ENCODE peak calls at places on chromosomes 12 and 14, in four cellular contexts. R, U, B and S are unnamed samples.

GRCh38 chr12:46459881-46460545 is 87.4 kb upstream of the SLC38A2 start:
- DNase-seq in U (no peak), B (no peak), R (no peak), S (no peak)

GRCh38 chr12:105466231-105466900 is 135.9 kb downstream of the C12orf75 start:
- DNase-seq in B (no peak), R (no peak), U (no peak), S (no peak)

GRCh38 chr12:3747976-3748619 is 4.8 kb downstream of the CRACR2A start:
- DNase-seq in B (no peak), R (peak; percentile 17), U (no peak), S (no peak)

GRCh38 chr12:71503579-71504470 is 64.2 kb downstream of the LGR5 start:
- DNase-seq in U (no peak), B (no peak), R (no peak), S (no peak)

GRCh38 chr14:93269341-93270068 is 62.4 kb downstream of the UBR7 start:
- DNase-seq in B (no peak), U (no peak), R (no peak), S (peak; percentile 24)

GRCh38 chr12:116598341-116599284 is 39.4 kb downstream of the MAP1LC3B2 start:
- DNase-seq in R (no peak), U (no peak), B (peak; percentile 73), S (no peak)

GRCh38 chr12:60535363-60535762 is 939.5 kb downstream of the SLC16A7 start:
- DNase-seq in U (no peak), B (no peak), R (no peak), S (no peak)

GRCh38 chr12:121793501-121793835 is at the start of gene RHOF:
- DNase-seq in R (no peak), U (no peak), B (peak; percentile 57), S (no peak)

GRCh38 chr12:69534389-69534822 is 50.9 kb upstream of the CCT2 start:
- DNase-seq in U (peak; percentile 51), B (no peak), R (no peak), S (peak; percentile 6)

GRCh38 chr12:52600941-52601481 is at the start of gene KRT72:
- DNase-seq in R (peak; percentile 47), B (no peak), U (no peak), S (no peak)

GRCh38 chr12:6084261-6084968 is 40.1 kb downstream of the VWF start:
- DNase-seq in B (no peak), U (no peak), R (peak; percentile 56), S (no peak)

GRCh38 chr14:105187935-105188524 is 6.9 kb upstream of the NUDT14 start:
- DNase-seq in R (no peak), B (no peak), U (no peak), S (no peak)

GRCh38 chr14:104296388-104297312 is 158.3 kb downstream of the KIF26A start:
- DNase-seq in U (no peak), R (no peak), B (no peak), S (no peak)

GRCh38 chr12:55700255-55701018 is 7.3 kb downstream of the ITGA7 start:
- DNase-seq in U (no peak), R (no peak), B (no peak), S (no peak)

GRCh38 chr12:111789779-111790178 is 23.0 kb downstream of the ALDH2 start:
- DNase-seq in U (no peak), R (no peak), B (no peak), S (no peak)

GRCh38 chr12:82740-83139 is 16.2 kb downstream of the IQSEC3 start:
- DNase-seq in B (no peak), R (no peak), U (no peak), S (no peak)

GRCh38 chr12:56097738-56098137 is 6.6 kb upstream of the PA2G4 start:
- DNase-seq in B (no peak), R (no peak), U (no peak), S (no peak)

GRCh38 chr12:100329800-100330199 is 27.1 kb upstream of the SLC17A8 start:
- DNase-seq in U (peak; percentile 77), B (no peak), R (no peak), S (no peak)

GRCh38 chr12:41981758-41982157 is 162.9 kb downstream of the GXYLT1 start:
- DNase-seq in B (no peak), U (no peak), R (no peak), S (no peak)

GRCh38 chr12:100752841-100753240 is 41.7 kb upstream of the ANO4 start:
- DNase-seq in R (no peak), U (no peak), B (no peak), S (no peak)

GRCh38 chr12:82686223-82687019 is at the start of gene TMTC2:
- DNase-seq in R (peak; percentile 94), B (peak; percentile 83), U (peak; percentile 84), S (peak; percentile 62)

GRCh38 chr12:75825686-75826085 is 205.9 kb downstream of the PHLDA1 start:
- DNase-seq in U (no peak), B (no peak), R (no peak), S (no peak)

GRCh38 chr14:102930138-102930752 is 7.8 kb downstream of the AMN start:
- DNase-seq in B (no peak), U (no peak), R (peak; percentile 82), S (no peak)

GRCh38 chr12:65121956-65122469 is 908 bp upstream of the WIF1 start:
- DNase-seq in U (no peak), B (no peak), R (no peak), S (no peak)

GRCh38 chr12:57368349-57369095 is 62.3 kb downstream of the R3HDM2 start:
- DNase-seq in U (no peak), B (no peak), R (no peak), S (peak; percentile 90)

GRCh38 chr12:53985358-53985899 is 483 bp downstream of the HOXC10 start:
- DNase-seq in B (no peak), U (no peak), R (no peak), S (no peak)

GRCh38 chr14:22733829-22734228 is 32.7 kb upstream of the OXA1L start:
- DNase-seq in R (no peak), U (no peak), B (no peak), S (no peak)

GRCh38 chr14:61129168-61129745 is 148.2 kb downstream of the SLC38A6 start:
- DNase-seq in U (no peak), B (no peak), R (no peak), S (no peak)

GRCh38 chr14:58639842-58640484 is 2.2 kb downstream of the DACT1 start:
- DNase-seq in R (no peak), U (peak; percentile 36), B (no peak), S (peak; percentile 15)

GRCh38 chr12:3231399-3231876 is 154.3 kb downstream of the TSPAN9 start:
- DNase-seq in B (no peak), U (no peak), R (peak; percentile 81), S (no peak)

GRCh38 chr14:73764881-73765280 is 50.7 kb upstream of the PNMA1 start:
- DNase-seq in B (no peak), R (no peak), U (no peak), S (no peak)

GRCh38 chr12:19804737-19805136 is 365.4 kb downstream of the AEBP2 start:
- DNase-seq in R (no peak), B (no peak), U (no peak), S (no peak)

GRCh38 chr14:40292664-40293063 is 860.4 kb upstream of the FBXO33 start:
- DNase-seq in B (no peak), U (no peak), R (no peak), S (no peak)

GRCh38 chr14:93039649-93040315 is 75.9 kb downstream of the ITPK1 start:
- DNase-seq in U (no peak), B (no peak), R (no peak), S (no peak)

GRCh38 chr14:35174342-35174741 is 52.0 kb downstream of the PRORP start:
- DNase-seq in B (no peak), U (no peak), R (no peak), S (no peak)

GRCh38 chr14:45251912-45252311 is 1.1 kb downstream of the MIS18BP1 start:
- DNase-seq in U (peak; percentile 67), R (no peak), B (no peak), S (peak; percentile 16)

DNA sequence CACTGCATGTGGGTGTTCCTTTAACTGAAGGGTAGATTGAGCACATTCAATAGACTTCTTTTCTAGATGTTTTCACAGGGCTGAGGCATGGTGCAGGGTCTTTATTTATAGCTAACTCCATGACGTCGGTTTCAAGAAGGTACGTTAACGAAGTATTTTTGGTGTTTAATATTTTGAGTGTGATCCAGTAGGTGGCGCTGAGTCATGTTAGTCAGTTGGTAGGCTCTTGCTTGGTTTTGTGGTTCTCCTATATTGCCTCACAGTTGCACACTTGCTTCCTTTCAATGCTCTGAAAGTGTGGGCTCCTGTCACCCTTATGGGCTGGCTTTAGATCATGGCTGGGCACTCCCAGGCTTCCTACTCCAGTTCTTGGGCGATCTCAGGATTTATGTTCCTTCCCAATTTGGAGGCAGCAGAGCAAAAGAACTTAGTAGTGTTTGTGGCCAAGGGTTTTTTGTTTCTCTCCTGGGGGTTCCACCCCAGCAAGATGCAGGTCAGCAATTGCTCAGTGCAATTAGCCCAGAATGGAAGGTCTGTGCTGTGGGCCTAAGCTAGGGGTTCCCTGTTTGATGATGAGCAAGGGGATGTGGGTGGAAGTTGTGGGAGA is 471.6 kb upstream of the FOXG1 start:
- DNase-seq in U (no peak), B (no peak), R (no peak), S (peak; percentile 27)
- TF ChIP-seq USF2 in U (no peak), B (no peak), R (no peak), S (no peak)

GRCh38 chr12:104132351-104132956 is 5.6 kb downstream of the NFYB start:
- DNase-seq in B (no peak), U (no peak), R (no peak), S (no peak)
- TF ChIP-seq BRCA1 in B (no peak), U (no peak), R (no peak), S (no peak)

GRCh38 chr12:79614730-79615129 is 76.0 kb downstream of the PAWR start:
- DNase-seq in U (no peak), B (no peak), R (no peak), S (no peak)

GRCh38 chr12:79624378-79624777 is 66.4 kb downstream of the PAWR start:
- DNase-seq in B (no peak), R (no peak), U (no peak), S (no peak)

GRCh38 chr12:79617696-79618095 is 73.1 kb downstream of the PAWR start:
- DNase-seq in R (no peak), U (no peak), B (no peak), S (no peak)

GRCh38 chr12:79615596-79616560 is 74.9 kb downstream of the PAWR start:
- DNase-seq in R (no peak), B (no peak), U (peak; percentile 21), S (no peak)

GRCh38 chr12:79618848-79619404 is 71.8 kb downstream of the PAWR start:
- DNase-seq in R (no peak), B (no peak), U (no peak), S (no peak)
- TF ChIP-seq USF2 in R (no peak), B (no peak), U (no peak), S (no peak)

DNA sequence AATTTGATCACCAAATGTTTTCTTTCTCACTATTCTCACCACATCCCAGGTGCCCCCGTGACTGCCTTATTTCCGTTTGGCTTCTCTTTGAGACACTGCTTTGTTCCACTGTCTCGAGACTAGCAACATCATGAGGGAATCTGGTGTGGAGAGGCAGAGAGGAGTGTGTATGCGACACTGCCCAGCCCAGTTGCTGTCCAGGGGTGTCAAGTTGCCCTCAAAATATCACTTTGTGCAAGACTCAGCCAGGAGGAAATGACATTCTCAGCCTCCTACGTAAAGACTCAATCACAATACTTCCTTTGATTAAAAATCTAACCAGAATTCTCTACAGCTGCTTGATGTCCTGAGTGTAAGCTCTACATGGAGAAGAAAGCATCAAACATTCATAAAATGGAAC is 48.2 kb upstream of the EEA1 start:
- DNase-seq in R (no peak), B (no peak), U (no peak), S (no peak)
- TF ChIP-seq BRCA1 in R (no peak), B (no peak), U (no peak), S (no peak)

GRCh38 chr12:94244165-94245133 is 96.1 kb downstream of the PLXNC1 start:
- DNase-seq in U (no peak), R (no peak), B (no peak), S (no peak)
- TF ChIP-seq USF2 in U (no peak), R (no peak), B (no peak), S (no peak)